ENCODE peak calls at places on chromosomes 5 and 9, in four cellular contexts. Q, X, M and F are unnamed samples. For H3K4me1, the result is how much of the 10 kb centered on the place peaks cover.

GRCh38 chr5:102811962-102812361 is 56.9 kb downstream of the PAM start:
- DNase-seq in Q (no peak), M (peak), X (no peak), F (no peak)

GRCh38 chr9:125189011-125189360 is 617 bp downstream of the PPP6C start:
- DNase-seq in X (peak), Q (peak), M (no peak), F (peak)

GRCh38 chr9:89574309-89574708 is 30.5 kb upstream of the GADD45G start:
- DNase-seq in M (no peak), X (no peak), Q (no peak), F (no peak)

GRCh38 chr5:10451137-10451824 is 9.6 kb downstream of the ROPN1L start:
- DNase-seq in X (no peak), Q (peak), M (no peak), F (no peak)

GRCh38 chr5:136057401-136057951 is 28.7 kb downstream of the TGFBI start:
- DNase-seq in Q (no peak), X (no peak), M (peak), F (no peak)

GRCh38 chr9:108411632-108412031 is 444.2 kb downstream of the ACTL7B start:
- DNase-seq in X (no peak), Q (no peak), M (no peak), F (no peak)

GRCh38 chr5:80654054-80654390 is 430 bp upstream of the MSH3 start:
- DNase-seq in M (no peak), Q (peak), X (no peak), F (no peak)

GRCh38 chr9:93304574-93305496 is 120.9 kb downstream of the WNK2 start:
- DNase-seq in X (peak), M (peak), Q (peak), F (peak)

GRCh38 chr9:124602204-124602603 is 95.0 kb upstream of the NR5A1 start:
- DNase-seq in X (no peak), Q (no peak), M (peak), F (no peak)

GRCh38 chr9:121863931-121864330 is 212.5 kb downstream of the DAB2IP start:
- DNase-seq in M (peak), Q (no peak), X (no peak), F (no peak)

GRCh38 chr5:172407241-172407691 is 47.1 kb downstream of the SH3PXD2B start:
- DNase-seq in Q (no peak), M (peak), X (no peak), F (no peak)

GRCh38 chr5:38725419-38725865 is 120.4 kb upstream of the OSMR start:
- DNase-seq in M (no peak), X (no peak), Q (no peak), F (no peak)

GRCh38 chr5:115813719-115814118 is 2.7 kb downstream of the CDO1 start:
- DNase-seq in X (no peak), M (no peak), Q (no peak), F (no peak)

GRCh38 chr5:151041577-151042268 is 21.3 kb downstream of the GPX3 start:
- DNase-seq in Q (peak), M (no peak), X (peak), F (peak)

GRCh38 chr5:134714537-134714936 is 23.8 kb upstream of the CAMLG start:
- DNase-seq in M (no peak), X (no peak), Q (no peak), F (no peak)

GRCh38 chr9:134034215-134035040 is 9.1 kb downstream of the BRD3OS start:
- DNase-seq in M (no peak), X (peak), Q (no peak), F (no peak)

GRCh38 chr5:55140908-55141665 is 18.9 kb upstream of the GPX8 start:
- DNase-seq in X (no peak), Q (no peak), M (no peak), F (no peak)

DNA sequence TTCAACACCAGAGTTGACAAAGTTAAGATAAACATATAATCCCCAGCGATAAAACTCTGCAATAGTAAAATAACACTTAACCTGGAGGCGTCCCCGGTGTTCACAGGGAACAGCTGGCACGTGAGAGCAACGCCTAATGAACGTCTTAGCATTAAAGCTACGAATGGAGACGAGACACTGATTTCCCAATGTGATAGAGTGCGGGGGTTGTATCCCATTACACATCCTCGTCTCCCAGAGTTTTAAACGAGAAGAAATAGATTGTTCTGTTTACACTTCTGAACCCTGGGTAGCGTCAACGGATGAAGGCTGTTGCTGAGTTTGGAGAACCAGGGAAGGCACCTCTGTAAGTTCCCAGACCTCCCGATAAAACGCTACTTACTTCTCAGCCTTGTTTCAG is 57.6 kb downstream of the PTCH1 start:
- DNase-seq in M (no peak), X (no peak), Q (no peak), F (no peak)
- H3K4me1 ChIP-seq in M (under half), X (under half), Q (under half), F (under half)

GRCh38 chr5:6553986-6554385 is 78.9 kb downstream of the NSUN2 start:
- DNase-seq in M (no peak), Q (no peak), X (peak), F (no peak)
- H3K4me3 ChIP-seq in M (no peak), Q (no peak), X (no peak), F (no peak)

DNA sequence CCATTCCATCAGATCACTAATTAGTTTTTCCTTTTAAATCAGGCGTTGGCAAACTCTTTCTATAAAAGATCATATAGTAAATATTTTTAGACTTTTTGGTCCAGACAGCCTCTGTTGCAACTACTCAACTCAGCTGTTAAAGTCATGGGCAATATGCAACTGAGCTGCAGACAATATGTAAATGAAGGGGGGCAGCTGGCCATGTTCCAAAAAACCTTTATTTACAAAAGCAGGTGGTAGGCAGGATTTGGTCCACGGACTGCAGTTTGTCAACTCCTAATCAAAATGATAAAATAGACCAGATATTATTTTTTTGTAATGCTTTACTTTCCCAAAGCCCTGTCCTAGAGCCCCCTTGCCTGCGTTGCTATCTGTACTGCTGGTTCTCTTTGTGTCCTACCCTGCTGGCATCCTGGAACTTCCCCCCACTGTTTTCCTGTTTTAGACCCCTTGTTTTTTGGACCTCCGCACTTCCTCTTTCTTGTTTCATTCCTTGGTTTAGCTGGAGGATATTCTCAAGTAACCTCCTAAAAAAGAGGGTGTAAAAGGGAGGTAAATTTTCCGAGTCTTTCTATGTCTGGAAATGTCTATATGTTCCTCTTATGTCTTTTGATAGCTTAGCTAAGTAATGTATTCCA is 24.7 kb upstream of the TNFSF8 start:
- DNase-seq in M (no peak), Q (no peak), X (no peak), F (no peak)
- H3K27ac ChIP-seq in M (no peak), Q (no peak), X (no peak), F (no peak)

DNA sequence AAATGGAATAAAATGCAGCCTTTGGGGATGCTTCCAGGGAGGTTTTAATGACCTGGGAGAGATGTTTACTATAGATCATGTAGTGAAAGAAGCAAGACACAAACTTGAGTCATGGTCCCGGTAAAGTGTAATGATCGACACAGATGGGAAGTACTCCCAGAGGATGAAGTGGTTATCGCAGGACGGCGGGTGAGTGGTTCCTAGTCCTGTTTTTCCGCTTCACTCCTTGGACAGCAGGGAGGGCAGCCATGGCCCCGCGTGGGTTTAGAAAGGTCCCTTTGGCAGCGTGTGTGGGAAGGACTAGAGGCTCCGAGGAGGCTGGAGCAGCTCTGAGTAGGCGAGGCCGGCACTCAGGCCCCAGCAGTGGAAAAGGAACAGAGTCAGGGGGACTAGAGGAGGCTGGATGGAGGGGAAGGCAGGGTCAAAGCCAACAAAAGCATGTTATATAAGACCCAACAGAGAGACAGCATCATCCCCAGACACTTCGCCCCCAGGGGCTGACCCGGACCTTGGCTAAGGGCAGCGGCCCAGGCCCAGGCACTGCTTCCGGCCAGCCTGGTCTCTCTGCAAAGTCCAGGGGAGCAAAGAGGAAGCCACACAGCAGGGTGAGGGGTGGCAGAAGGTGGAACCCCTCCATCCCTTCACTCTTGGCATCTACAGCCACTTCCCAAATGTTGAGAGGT is 49.1 kb upstream of the STXBP1 start:
- DNase-seq in M (peak), X (no peak), Q (no peak), F (peak)
- H3K4me1 ChIP-seq in M (half or more), X (under half), Q (under half), F (half or more)

DNA sequence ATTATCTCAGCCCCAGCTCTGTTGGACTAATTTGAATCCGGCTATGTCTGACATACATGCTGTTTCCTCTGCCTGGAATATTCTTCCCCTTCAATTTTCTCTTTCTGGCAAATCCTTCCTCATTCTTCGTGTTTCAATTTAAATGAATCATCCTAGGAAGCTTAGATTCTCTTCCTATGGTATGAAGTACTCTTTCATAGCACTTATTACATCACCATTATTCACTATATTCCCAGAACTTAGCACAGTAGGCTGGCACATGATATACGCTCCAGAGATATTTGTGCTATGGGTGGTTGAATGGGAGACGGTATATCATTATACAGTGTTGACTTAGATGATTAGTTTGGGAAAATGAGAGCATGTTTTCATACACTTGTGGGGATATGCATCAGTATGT is 91.0 kb upstream of the JAK2 start:
- DNase-seq in M (peak), X (no peak), Q (no peak), F (no peak)
- H3K4me3 ChIP-seq in M (no peak), X (no peak), Q (no peak), F (no peak)

DNA sequence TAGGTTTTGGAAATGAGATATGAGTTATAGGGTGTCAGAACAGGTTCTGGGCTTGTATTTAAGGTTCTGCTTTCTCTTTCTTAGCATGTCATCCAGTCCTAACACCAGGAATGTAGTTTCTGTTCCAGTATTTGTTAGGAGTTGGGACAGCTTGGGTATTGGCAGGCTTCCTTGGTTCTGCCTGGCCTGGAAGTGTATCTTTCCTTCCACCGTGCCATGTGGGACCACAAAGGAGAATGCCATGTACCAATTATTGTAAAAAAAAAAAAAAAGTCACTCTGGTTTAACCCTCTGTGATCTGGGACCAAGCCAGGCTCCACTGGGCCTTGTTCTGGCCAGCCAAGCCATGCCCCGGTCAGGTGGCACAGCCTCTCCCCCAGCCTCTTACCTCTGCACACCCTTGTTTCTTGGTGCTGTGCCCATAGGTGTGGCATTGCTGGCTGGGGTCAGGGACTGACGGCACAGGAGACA is 47.8 kb downstream of the ARHGAP26 start:
- DNase-seq in M (no peak), Q (no peak), X (no peak), F (peak)
- H3K27ac ChIP-seq in M (no peak), Q (no peak), X (no peak), F (peak)

GRCh38 chr5:76690704-76691469 is 25.0 kb upstream of the F2R start:
- DNase-seq in M (peak), Q (no peak), X (no peak), F (no peak)

GRCh38 chr5:76693141-76693540 is 22.8 kb upstream of the F2R start:
- DNase-seq in X (no peak), Q (no peak), M (no peak), F (no peak)

GRCh38 chr5:76692274-76692540 is 23.7 kb upstream of the F2R start:
- DNase-seq in X (no peak), Q (no peak), M (no peak), F (no peak)

GRCh38 chr5:76692651-76693050 is 23.3 kb upstream of the F2R start:
- DNase-seq in Q (no peak), M (no peak), X (no peak), F (no peak)

GRCh38 chr5:76691470-76692273 is 24.3 kb upstream of the F2R start:
- DNase-seq in Q (no peak), X (no peak), M (peak), F (no peak)
- H3K4me1 ChIP-seq in Q (under half), X (under half), M (under half), F (under half)